ENCODE peak calls at places on chromosome 22, in ten cellular contexts. D is Kasumi-1; N is stimulated activated CD4-positive, alpha-beta T cell treated with anti-CD3 and anti-CD28 coated beads, TNF-alpha, amount 100 ng/mL, for 48 hours; F is mucosa of descending colon; M is 8988T; O is BE2C; C is activated naive CD8-positive, alpha-beta T cell treated with anti-CD3 and anti-CD28 coated beads, Interleukin-2, amount 50 U/mL, for 24 hours; S is MCF 10A; E is GM19239; A is pancreas. G is an unnamed sample.

GRCh38 chr22:46684706-46685105 is 53.3 kb downstream of the CERK start:
- DNase-seq in D (no peak), N (no peak), F (no peak), M (no peak), O (peak), C (no peak), S (no peak), E (peak), A (no peak), G (no peak)

GRCh38 chr22:33315954-33316353 is 257.8 kb upstream of the SYN3 start:
- DNase-seq in D (no peak), N (no peak), F (no peak), M (no peak), O (no peak), C (no peak), S (no peak), E (no peak), A (no peak), G (no peak)

GRCh38 chr22:30890689-30891442 is 77.7 kb downstream of the MORC2 start:
- DNase-seq in D (peak), N (peak), F (peak), M (peak), O (peak), C (peak), S (peak), E (peak), A (peak), G (no peak)

GRCh38 chr22:17086750-17087149 is 1.9 kb downstream of the IL17RA start:
- DNase-seq in D (no peak), N (no peak), F (no peak), M (no peak), O (no peak), C (no peak), S (no peak), E (no peak), A (no peak), G (no peak)

GRCh38 chr22:25113316-25113721 is 86.3 kb upstream of the CRYBB3 start:
- DNase-seq in D (no peak), N (no peak), F (peak), M (no peak), O (no peak), C (no peak), S (no peak), E (no peak), A (peak), G (peak)

GRCh38 chr22:36332623-36333331 is 55.0 kb downstream of the MYH9 start:
- DNase-seq in D (peak), N (peak), F (peak), M (no peak), O (no peak), C (peak), S (peak), E (peak), A (no peak), G (peak)

GRCh38 chr22:20422965-20423635 is 14.5 kb downstream of the SCARF2 start:
- DNase-seq in D (no peak), N (no peak), F (no peak), M (no peak), O (peak), C (no peak), S (no peak), E (no peak), A (peak), G (peak)

GRCh38 chr22:40799008-40799407 is 20.1 kb downstream of the SLC25A17 start:
- DNase-seq in D (no peak), N (no peak), F (no peak), M (no peak), O (no peak), C (no peak), S (no peak), E (no peak), A (no peak), G (no peak)

GRCh38 chr22:21734540-21735197 is 925 bp downstream of the YPEL1 start:
- DNase-seq in D (peak), N (no peak), F (peak), M (no peak), O (no peak), C (no peak), S (peak), E (no peak), A (no peak), G (no peak)

GRCh38 chr22:22756109-22756508 is 111.7 kb downstream of the GGTLC2 start:
- DNase-seq in D (no peak), N (no peak), F (no peak), M (no peak), O (no peak), C (no peak), S (no peak), E (no peak), A (no peak), G (no peak)

GRCh38 chr22:28344893-28345292 is 334.7 kb downstream of the TTC28 start:
- DNase-seq in D (no peak), N (no peak), F (no peak), M (no peak), O (no peak), C (no peak), S (no peak), E (no peak), A (no peak), G (no peak)

GRCh38 chr22:41092023-41092817 is at the start of gene EP300:
- DNase-seq in D (peak), N (peak), F (peak), M (peak), O (peak), C (peak), S (peak), E (peak), A (peak), G (peak)

GRCh38 chr22:42857845-42858481 is 890 bp upstream of the ARFGAP3 start:
- DNase-seq in D (no peak), N (no peak), F (peak), M (no peak), O (no peak), C (no peak), S (no peak), E (no peak), A (peak), G (no peak)

GRCh38 chr22:35230417-35230816 is 26.9 kb upstream of the HMGXB4 start:
- DNase-seq in D (no peak), N (no peak), F (no peak), M (no peak), O (no peak), C (no peak), S (no peak), E (no peak), A (no peak), G (no peak)